ENCODE peak calls at places on chromosomes 1 and 21, in six cellular contexts. One of them, this sample, is unnamed.

GRCh38 chr1:96360036-96360795 is 361.4 kb upstream of the PTBP2 start:
- DNase-seq in progenitor cell of endocrine pancreas: no peak
- DNase-seq in neural progenitor cell: no peak
- DNase-seq in cardiac muscle cell: no peak
- DNase-seq in CD8-positive, alpha-beta T cell: no peak
- DNase-seq in WTC11: no peak
- DNase-seq in this sample: no peak

GRCh38 chr21:34956416-34957316 is 92.4 kb downstream of the RUNX1 start:
- DNase-seq in WTC11: no peak
- DNase-seq in CD8-positive, alpha-beta T cell: no peak
- DNase-seq in progenitor cell of endocrine pancreas: no peak
- DNase-seq in neural progenitor cell: no peak
- DNase-seq in cardiac muscle cell: no peak
- DNase-seq in this sample: no peak

GRCh38 chr1:46798820-46799219 is at the start of gene CYP4B1:
- DNase-seq in neural progenitor cell: no peak
- DNase-seq in WTC11: no peak
- DNase-seq in progenitor cell of endocrine pancreas: no peak
- DNase-seq in cardiac muscle cell: no peak
- DNase-seq in CD8-positive, alpha-beta T cell: no peak
- DNase-seq in this sample: peak

GRCh38 chr1:207097871-207098324 is 6.1 kb upstream of the C4BPA start:
- DNase-seq in WTC11: no peak
- DNase-seq in progenitor cell of endocrine pancreas: no peak
- DNase-seq in neural progenitor cell: no peak
- DNase-seq in cardiac muscle cell: no peak
- DNase-seq in CD8-positive, alpha-beta T cell: no peak
- DNase-seq in this sample: no peak

GRCh38 chr21:29669416-29669815 is 270.4 kb downstream of the GRIK1 start:
- DNase-seq in cardiac muscle cell: no peak
- DNase-seq in CD8-positive, alpha-beta T cell: no peak
- DNase-seq in progenitor cell of endocrine pancreas: no peak
- DNase-seq in neural progenitor cell: no peak
- DNase-seq in WTC11: no peak
- DNase-seq in this sample: no peak

GRCh38 chr1:73671530-73671929 is 526.4 kb downstream of the LRRIQ3 start:
- DNase-seq in neural progenitor cell: no peak
- DNase-seq in CD8-positive, alpha-beta T cell: no peak
- DNase-seq in WTC11: no peak
- DNase-seq in progenitor cell of endocrine pancreas: no peak
- DNase-seq in cardiac muscle cell: no peak
- DNase-seq in this sample: no peak

GRCh38 chr1:109083923-109084322 is 6.6 kb upstream of the TMEM167B start:
- DNase-seq in WTC11: no peak
- DNase-seq in neural progenitor cell: no peak
- DNase-seq in progenitor cell of endocrine pancreas: no peak
- DNase-seq in CD8-positive, alpha-beta T cell: no peak
- DNase-seq in cardiac muscle cell: no peak
- DNase-seq in this sample: no peak

GRCh38 chr1:200038987-200039848 is 11.7 kb downstream of the NR5A2 start:
- DNase-seq in neural progenitor cell: peak
- DNase-seq in progenitor cell of endocrine pancreas: no peak
- DNase-seq in CD8-positive, alpha-beta T cell: no peak
- DNase-seq in cardiac muscle cell: peak
- DNase-seq in WTC11: peak
- DNase-seq in this sample: peak

GRCh38 chr1:89169166-89169565 is 6.6 kb downstream of the GBP7 start:
- DNase-seq in cardiac muscle cell: no peak
- DNase-seq in CD8-positive, alpha-beta T cell: no peak
- DNase-seq in progenitor cell of endocrine pancreas: no peak
- DNase-seq in WTC11: no peak
- DNase-seq in neural progenitor cell: no peak
- DNase-seq in this sample: no peak

GRCh38 chr1:172132836-172133235 is 287.6 kb upstream of the C1orf105 start:
- DNase-seq in neural progenitor cell: no peak
- DNase-seq in progenitor cell of endocrine pancreas: no peak
- DNase-seq in cardiac muscle cell: no peak
- DNase-seq in WTC11: no peak
- DNase-seq in CD8-positive, alpha-beta T cell: no peak
- DNase-seq in this sample: no peak

GRCh38 chr1:232704256-232704655 is 74.3 kb upstream of the SIPA1L2 start:
- DNase-seq in progenitor cell of endocrine pancreas: no peak
- DNase-seq in neural progenitor cell: no peak
- DNase-seq in CD8-positive, alpha-beta T cell: no peak
- DNase-seq in WTC11: no peak
- DNase-seq in cardiac muscle cell: no peak
- DNase-seq in this sample: no peak

GRCh38 chr1:22592919-22593790 is 29.9 kb downstream of the EPHA8 start:
- DNase-seq in cardiac muscle cell: no peak
- DNase-seq in WTC11: peak
- DNase-seq in neural progenitor cell: no peak
- DNase-seq in progenitor cell of endocrine pancreas: no peak
- DNase-seq in CD8-positive, alpha-beta T cell: no peak
- DNase-seq in this sample: no peak

GRCh38 chr1:108708726-108709660 is 3.7 kb upstream of the FNDC7 start:
- DNase-seq in neural progenitor cell: peak
- DNase-seq in progenitor cell of endocrine pancreas: no peak
- DNase-seq in WTC11: peak
- DNase-seq in cardiac muscle cell: no peak
- DNase-seq in CD8-positive, alpha-beta T cell: peak
- DNase-seq in this sample: no peak

GRCh38 chr21:38181101-38181500 is 75.7 kb upstream of the KCNJ15 start:
- DNase-seq in cardiac muscle cell: no peak
- DNase-seq in neural progenitor cell: no peak
- DNase-seq in WTC11: no peak
- DNase-seq in progenitor cell of endocrine pancreas: no peak
- DNase-seq in CD8-positive, alpha-beta T cell: no peak
- DNase-seq in this sample: no peak

GRCh38 chr1:180343931-180344406 is 113.9 kb downstream of the LHX4 start:
- DNase-seq in neural progenitor cell: no peak
- DNase-seq in CD8-positive, alpha-beta T cell: no peak
- DNase-seq in cardiac muscle cell: peak
- DNase-seq in WTC11: no peak
- DNase-seq in progenitor cell of endocrine pancreas: no peak
- DNase-seq in this sample: peak

GRCh38 chr1:53619811-53620619 is 118.9 kb downstream of the GLIS1 start:
- DNase-seq in neural progenitor cell: no peak
- DNase-seq in CD8-positive, alpha-beta T cell: no peak
- DNase-seq in cardiac muscle cell: peak
- DNase-seq in WTC11: no peak
- DNase-seq in progenitor cell of endocrine pancreas: no peak
- DNase-seq in this sample: no peak

GRCh38 chr1:175075572-175076568 is 8.2 kb downstream of the TNN start:
- DNase-seq in WTC11: no peak
- DNase-seq in CD8-positive, alpha-beta T cell: no peak
- DNase-seq in cardiac muscle cell: no peak
- DNase-seq in progenitor cell of endocrine pancreas: no peak
- DNase-seq in neural progenitor cell: no peak
- DNase-seq in this sample: no peak

GRCh38 chr1:179021873-179022272 is 3.8 kb upstream of the FAM20B start:
- DNase-seq in progenitor cell of endocrine pancreas: no peak
- DNase-seq in cardiac muscle cell: peak
- DNase-seq in neural progenitor cell: no peak
- DNase-seq in WTC11: no peak
- DNase-seq in CD8-positive, alpha-beta T cell: no peak
- DNase-seq in this sample: peak

GRCh38 chr1:240496356-240496755 is 115.6 kb downstream of the GREM2 start:
- DNase-seq in progenitor cell of endocrine pancreas: no peak
- DNase-seq in WTC11: no peak
- DNase-seq in cardiac muscle cell: no peak
- DNase-seq in CD8-positive, alpha-beta T cell: no peak
- DNase-seq in neural progenitor cell: no peak
- DNase-seq in this sample: no peak

GRCh38 chr1:25099343-25099951 is 132.9 kb downstream of the SYF2 start:
- DNase-seq in progenitor cell of endocrine pancreas: no peak
- DNase-seq in WTC11: no peak
- DNase-seq in cardiac muscle cell: no peak
- DNase-seq in neural progenitor cell: no peak
- DNase-seq in CD8-positive, alpha-beta T cell: peak
- DNase-seq in this sample: no peak

GRCh38 chr1:5748286-5749225 is 243.7 kb downstream of the NPHP4 start:
- DNase-seq in neural progenitor cell: no peak
- DNase-seq in progenitor cell of endocrine pancreas: no peak
- DNase-seq in WTC11: no peak
- DNase-seq in cardiac muscle cell: no peak
- DNase-seq in CD8-positive, alpha-beta T cell: no peak
- DNase-seq in this sample: no peak

GRCh38 chr1:110210604-110211502 is 739 bp downstream of the KCNC4 start:
- DNase-seq in cardiac muscle cell: peak
- DNase-seq in progenitor cell of endocrine pancreas: peak
- DNase-seq in CD8-positive, alpha-beta T cell: peak
- DNase-seq in WTC11: peak
- DNase-seq in neural progenitor cell: peak
- DNase-seq in this sample: peak

GRCh38 chr1:183986941-183987340 is 50.6 kb downstream of the COLGALT2 start:
- DNase-seq in cardiac muscle cell: no peak
- DNase-seq in CD8-positive, alpha-beta T cell: no peak
- DNase-seq in neural progenitor cell: no peak
- DNase-seq in progenitor cell of endocrine pancreas: no peak
- DNase-seq in WTC11: no peak
- DNase-seq in this sample: no peak

GRCh38 chr21:46003575-46004007 is 22.0 kb downstream of the COL6A1 start:
- DNase-seq in WTC11: no peak
- DNase-seq in progenitor cell of endocrine pancreas: peak
- DNase-seq in CD8-positive, alpha-beta T cell: no peak
- DNase-seq in cardiac muscle cell: no peak
- DNase-seq in neural progenitor cell: no peak
- DNase-seq in this sample: no peak

DNA sequence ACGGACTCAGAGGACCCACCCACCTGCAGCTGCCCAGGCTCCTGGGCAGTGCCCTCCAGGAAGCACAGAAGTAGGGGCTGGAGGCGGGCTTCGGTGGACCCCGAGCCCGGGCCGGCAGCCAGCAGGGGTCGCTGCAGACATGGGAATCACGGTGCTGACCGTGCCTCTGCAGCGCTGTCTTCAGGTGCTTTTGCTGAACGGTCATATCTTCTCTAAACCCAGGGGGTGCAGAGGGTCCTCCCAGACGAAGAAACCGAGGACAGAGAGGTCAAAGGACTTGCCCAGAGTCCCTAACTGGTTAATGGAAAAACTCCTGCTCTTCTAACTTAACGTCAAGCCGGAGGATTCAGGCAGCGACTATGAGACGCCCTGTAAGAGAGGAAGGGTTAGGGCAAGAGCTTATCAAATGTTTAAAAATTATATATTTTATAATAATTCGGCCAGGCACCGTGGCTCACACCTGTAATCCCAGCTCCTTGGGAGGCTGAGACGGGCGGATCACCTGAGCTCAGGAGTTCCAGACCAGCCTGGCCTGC is 21.5 kb upstream of the LEFTY2 start:
- DNase-seq in CD8-positive, alpha-beta T cell: peak
- DNase-seq in neural progenitor cell: peak
- DNase-seq in progenitor cell of endocrine pancreas: peak
- DNase-seq in cardiac muscle cell: peak
- DNase-seq in WTC11: peak
- DNase-seq in this sample: peak
- TF ChIP-seq CTCF in CD8-positive, alpha-beta T cell: peak
- TF ChIP-seq CTCF in neural progenitor cell: peak
- TF ChIP-seq CTCF in progenitor cell of endocrine pancreas: peak
- TF ChIP-seq CTCF in cardiac muscle cell: peak
- TF ChIP-seq CTCF in WTC11: peak
- TF ChIP-seq CTCF in this sample: peak

GRCh38 chr1:36612881-36613280 is 130.2 kb upstream of the CSF3R start:
- DNase-seq in CD8-positive, alpha-beta T cell: no peak
- DNase-seq in neural progenitor cell: peak
- DNase-seq in WTC11: peak
- DNase-seq in progenitor cell of endocrine pancreas: no peak
- DNase-seq in cardiac muscle cell: no peak
- DNase-seq in this sample: no peak
- TF ChIP-seq CTCF in CD8-positive, alpha-beta T cell: no peak
- TF ChIP-seq CTCF in neural progenitor cell: peak
- TF ChIP-seq CTCF in WTC11: no peak
- TF ChIP-seq CTCF in progenitor cell of endocrine pancreas: peak
- TF ChIP-seq CTCF in cardiac muscle cell: peak
- TF ChIP-seq CTCF in this sample: no peak

GRCh38 chr1:48687271-48688045 is 89.2 kb downstream of the BEND5 start:
- DNase-seq in progenitor cell of endocrine pancreas: no peak
- DNase-seq in neural progenitor cell: no peak
- DNase-seq in CD8-positive, alpha-beta T cell: no peak
- DNase-seq in cardiac muscle cell: no peak
- DNase-seq in WTC11: no peak
- DNase-seq in this sample: peak

GRCh38 chr1:48691429-48692001 is 85.2 kb downstream of the BEND5 start:
- DNase-seq in CD8-positive, alpha-beta T cell: no peak
- DNase-seq in WTC11: no peak
- DNase-seq in progenitor cell of endocrine pancreas: no peak
- DNase-seq in cardiac muscle cell: no peak
- DNase-seq in neural progenitor cell: no peak
- DNase-seq in this sample: no peak

GRCh38 chr1:48686159-48686558 is 90.5 kb downstream of the BEND5 start:
- DNase-seq in progenitor cell of endocrine pancreas: no peak
- DNase-seq in cardiac muscle cell: no peak
- DNase-seq in CD8-positive, alpha-beta T cell: no peak
- DNase-seq in neural progenitor cell: no peak
- DNase-seq in WTC11: no peak
- DNase-seq in this sample: no peak

GRCh38 chr1:48684381-48684780 is 92.3 kb downstream of the BEND5 start:
- DNase-seq in neural progenitor cell: peak
- DNase-seq in cardiac muscle cell: peak
- DNase-seq in progenitor cell of endocrine pancreas: no peak
- DNase-seq in CD8-positive, alpha-beta T cell: no peak
- DNase-seq in WTC11: no peak
- DNase-seq in this sample: no peak

GRCh38 chr1:48688102-48688760 is 88.5 kb downstream of the BEND5 start:
- DNase-seq in neural progenitor cell: peak
- DNase-seq in progenitor cell of endocrine pancreas: no peak
- DNase-seq in cardiac muscle cell: no peak
- DNase-seq in WTC11: no peak
- DNase-seq in CD8-positive, alpha-beta T cell: no peak
- DNase-seq in this sample: no peak
- TF ChIP-seq CTCF in neural progenitor cell: peak
- TF ChIP-seq CTCF in progenitor cell of endocrine pancreas: peak
- TF ChIP-seq CTCF in cardiac muscle cell: peak
- TF ChIP-seq CTCF in WTC11: peak
- TF ChIP-seq CTCF in CD8-positive, alpha-beta T cell: no peak
- TF ChIP-seq CTCF in this sample: no peak

DNA sequence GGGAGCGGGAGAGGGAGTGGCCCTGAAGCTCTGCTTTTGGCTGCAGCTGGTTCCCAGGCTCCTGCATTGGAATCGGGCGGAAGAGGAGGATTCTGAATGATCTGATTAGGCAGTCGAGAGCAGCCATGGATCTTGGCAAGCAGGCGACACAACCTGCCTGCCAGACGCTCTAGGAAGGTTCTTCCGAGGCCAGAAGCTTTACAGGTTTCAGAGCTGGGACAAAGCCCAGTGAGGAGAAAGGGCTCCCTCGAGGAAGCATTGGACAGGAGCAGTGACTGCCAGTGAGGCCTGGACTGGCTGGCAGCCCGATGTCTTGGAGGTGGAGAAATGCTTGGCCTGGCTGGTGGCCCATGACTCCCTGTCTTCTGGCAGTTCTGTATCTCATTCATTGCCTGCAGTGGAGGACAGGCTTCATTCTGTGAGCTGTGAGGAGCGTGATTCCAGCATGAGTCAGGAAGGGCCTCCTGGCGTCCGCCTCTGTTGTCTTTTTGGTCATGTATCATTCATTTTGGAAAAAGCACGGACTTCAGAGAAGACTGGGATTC is 132.7 kb upstream of the IPO9 start:
- DNase-seq in CD8-positive, alpha-beta T cell: no peak
- DNase-seq in neural progenitor cell: no peak
- DNase-seq in WTC11: no peak
- DNase-seq in cardiac muscle cell: no peak
- DNase-seq in progenitor cell of endocrine pancreas: no peak
- DNase-seq in this sample: peak
- TF ChIP-seq CTCF in CD8-positive, alpha-beta T cell: no peak
- TF ChIP-seq CTCF in neural progenitor cell: no peak
- TF ChIP-seq CTCF in WTC11: no peak
- TF ChIP-seq CTCF in cardiac muscle cell: no peak
- TF ChIP-seq CTCF in progenitor cell of endocrine pancreas: no peak
- TF ChIP-seq CTCF in this sample: no peak